ENCODE peak calls at places on chromosomes 6 and 20, in nine cellular contexts. B is fibroblast of mammary gland, V is nephron progenitor cell, D is HL-60, A is fibroblast of pulmonary artery, U is left ventricle myocardium inferior, N is bronchial epithelial cell, O is cardiac muscle cell, E is A549. X is an unnamed sample.
A peak's percentile ranks its signal among the peaks of the same experiment; 100 is the strongest.

GRCh38 chr6:30508890-30509736 is 19.8 kb downstream of the HLA-E start:
- DNase-seq in B (no peak), E (no peak), U (no peak), D (peak; percentile 60), N (peak; percentile 48), O (peak; percentile 76), A (peak; percentile 74), V (no peak), X (no peak)

GRCh38 chr6:73085362-73085975 is 139.8 kb downstream of the KHDC1L start:
- DNase-seq in U (no peak), O (peak; percentile 9), V (peak; percentile 41), B (no peak), A (no peak), E (no peak), D (no peak), N (no peak), X (no peak)

GRCh38 chr6:80223743-80224212 is 117.3 kb downstream of the BCKDHB start:
- DNase-seq in U (no peak), A (peak; percentile 39), N (no peak), D (no peak), B (peak; percentile 98), E (no peak), O (peak; percentile 55), V (no peak), X (no peak)

GRCh38 chr20:46375771-46376170 is 30.6 kb downstream of the ELMO2 start:
- DNase-seq in B (peak; percentile 46), N (peak; percentile 67), V (no peak), U (no peak), D (no peak), E (no peak), O (peak; percentile 69), A (peak; percentile 71), X (no peak)

GRCh38 chr6:131116755-131117360 is 18.4 kb upstream of the AKAP7 start:
- DNase-seq in D (peak; percentile 16), O (peak; percentile 78), A (peak; percentile 80), V (no peak), U (no peak), E (peak; percentile 29), B (peak; percentile 68), N (peak; percentile 53), X (no peak)

GRCh38 chr6:84685983-84686584 is 78.3 kb downstream of the TBX18 start:
- DNase-seq in O (no peak), N (peak; percentile 8), E (peak; percentile 2), B (peak; percentile 36), V (no peak), U (no peak), D (peak; percentile 40), A (no peak), X (no peak)

GRCh38 chr20:31595654-31596411 is 9.3 kb upstream of the ID1 start:
- DNase-seq in E (peak; percentile 74), U (peak; percentile 89), D (no peak), V (peak; percentile 60), A (peak; percentile 97), O (peak; percentile 97), B (peak; percentile 98), N (no peak), X (no peak)

GRCh38 chr6:143575440-143575839 is 63.9 kb upstream of the FUCA2 start:
- DNase-seq in N (peak; percentile 81), A (peak; percentile 93), V (peak; percentile 55), D (peak; percentile 70), B (peak; percentile 91), O (peak; percentile 90), U (no peak), E (peak; percentile 73), X (peak; percentile 53)

GRCh38 chr20:63860325-63861051 is 810 bp upstream of the ABHD16B start:
- DNase-seq in E (no peak), A (no peak), O (no peak), U (no peak), D (peak; percentile 88), N (no peak), B (no peak), V (no peak), X (peak; percentile 80)

GRCh38 chr20:63859166-63859699 is 2.1 kb upstream of the ABHD16B start:
- DNase-seq in O (no peak), A (no peak), V (no peak), N (no peak), D (no peak), U (no peak), E (no peak), B (no peak), X (no peak)

GRCh38 chr20:63857751-63858392 is 3.4 kb upstream of the ABHD16B start:
- DNase-seq in D (no peak), A (peak; percentile 48), E (no peak), B (peak; percentile 50), V (peak; percentile 50), O (peak; percentile 43), N (no peak), U (peak; percentile 55), X (no peak)

GRCh38 chr20:63856111-63856511 is 5.2 kb upstream of the ABHD16B start:
- DNase-seq in B (no peak), U (no peak), D (no peak), A (no peak), V (peak; percentile 48), O (no peak), E (no peak), N (no peak), X (no peak)

DNA sequence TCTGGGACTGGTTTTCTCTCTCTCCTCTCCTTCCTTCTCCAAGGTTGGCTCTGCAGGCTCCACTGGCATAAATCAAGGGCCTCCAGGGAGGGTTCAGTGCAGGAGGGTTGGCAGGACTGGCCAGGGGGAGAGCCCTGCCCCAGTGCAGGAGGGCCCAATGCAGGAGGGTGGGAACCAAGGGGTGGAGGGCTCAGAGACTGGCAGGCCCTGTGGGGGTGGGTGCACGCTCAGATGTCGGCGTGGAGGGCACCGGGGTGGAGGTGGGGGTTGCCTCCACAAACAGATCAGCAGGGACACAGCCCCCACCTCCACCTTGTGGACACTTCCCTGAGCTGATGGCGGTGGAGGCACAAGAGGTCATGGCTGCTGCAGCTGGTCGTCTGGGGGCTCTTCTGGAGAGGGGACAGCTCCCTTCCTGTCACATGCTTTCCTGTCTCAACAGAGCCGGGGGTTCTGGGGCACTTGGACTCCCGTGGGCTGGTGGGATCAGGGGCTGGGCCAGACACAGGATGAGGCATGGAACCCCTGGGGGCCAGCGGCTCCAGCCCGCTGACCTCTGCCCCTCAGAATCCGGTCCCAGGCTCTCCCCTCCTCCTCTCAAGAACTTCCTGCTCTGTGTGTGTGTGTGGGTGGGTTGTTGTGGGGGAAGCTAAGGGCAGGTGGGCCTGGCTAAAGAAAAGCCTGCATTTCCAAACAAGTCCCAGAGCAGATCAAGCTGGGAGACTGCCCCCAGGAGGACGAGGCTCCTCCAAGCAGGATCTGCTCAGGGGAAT is 2.7 kb upstream of the ABHD16B start:
- DNase-seq in U (peak; percentile 63), A (peak; percentile 83), E (no peak), D (no peak), O (peak; percentile 79), V (peak; percentile 67), B (peak; percentile 64), N (no peak), X (no peak)
- TF ChIP-seq CTCF in U (peak; percentile 54), A (peak; percentile 62), E (no peak), D (no peak), O (peak; percentile 54), V (no peak), B (peak; percentile 44), N (peak; percentile 23), X (no peak)

DNA sequence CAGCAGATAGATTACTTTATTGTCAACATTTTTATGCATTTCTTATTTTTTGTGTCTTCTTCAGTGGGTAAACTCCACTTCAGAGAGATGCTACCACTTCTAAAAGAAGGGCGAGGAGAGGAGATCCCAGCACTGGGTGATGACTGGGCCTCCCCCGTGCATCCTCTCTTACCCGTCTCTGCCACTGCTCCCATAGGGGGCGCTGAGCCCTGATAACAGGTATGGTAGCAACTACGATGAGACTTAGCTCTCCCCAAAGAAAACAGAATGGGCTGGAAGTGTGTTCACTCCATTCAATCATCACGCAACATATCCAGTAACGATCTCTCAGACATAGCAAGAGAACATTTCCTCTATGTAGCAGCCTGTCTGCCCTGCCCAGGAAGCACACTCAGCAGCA is 533.3 kb upstream of the CDH4 start:
- DNase-seq in U (no peak), E (no peak), N (peak; percentile 1), A (no peak), D (no peak), O (no peak), B (no peak), V (peak; percentile 18), X (no peak)
- TF ChIP-seq CTCF in U (no peak), E (no peak), N (no peak), A (no peak), D (no peak), O (no peak), B (no peak), V (peak; percentile 24), X (no peak)

GRCh38 chr20:59743767-59744485 is 139.6 kb downstream of the PHACTR3 start:
- DNase-seq in O (no peak), N (no peak), E (no peak), V (no peak), D (no peak), U (no peak), A (no peak), B (no peak), X (no peak)
- TF ChIP-seq CTCF in O (no peak), N (no peak), E (no peak), V (no peak), D (no peak), U (no peak), A (no peak), B (no peak), X (no peak)

GRCh38 chr20:25247666-25248500 is at the start of gene PYGB:
- DNase-seq in V (peak; percentile 81), E (peak; percentile 94), N (peak; percentile 66), U (peak; percentile 78), O (peak; percentile 89), A (peak; percentile 84), D (peak; percentile 87), B (peak; percentile 76), X (peak; percentile 75)

GRCh38 chr20:25246182-25246943 is 1.5 kb upstream of the PYGB start:
- DNase-seq in O (no peak), D (no peak), E (no peak), A (no peak), B (peak; percentile 73), N (no peak), V (no peak), U (no peak), X (no peak)

GRCh38 chr20:25248501-25249172 is 752 bp downstream of the PYGB start:
- DNase-seq in A (peak; percentile 53), U (peak; percentile 39), N (no peak), V (peak; percentile 58), D (peak; percentile 10), O (peak; percentile 61), B (peak; percentile 33), E (peak; percentile 50), X (no peak)

GRCh38 chr20:25245461-25245860 is 2.4 kb upstream of the PYGB start:
- DNase-seq in V (no peak), B (no peak), N (no peak), O (no peak), U (no peak), A (no peak), D (no peak), E (no peak), X (no peak)

DNA sequence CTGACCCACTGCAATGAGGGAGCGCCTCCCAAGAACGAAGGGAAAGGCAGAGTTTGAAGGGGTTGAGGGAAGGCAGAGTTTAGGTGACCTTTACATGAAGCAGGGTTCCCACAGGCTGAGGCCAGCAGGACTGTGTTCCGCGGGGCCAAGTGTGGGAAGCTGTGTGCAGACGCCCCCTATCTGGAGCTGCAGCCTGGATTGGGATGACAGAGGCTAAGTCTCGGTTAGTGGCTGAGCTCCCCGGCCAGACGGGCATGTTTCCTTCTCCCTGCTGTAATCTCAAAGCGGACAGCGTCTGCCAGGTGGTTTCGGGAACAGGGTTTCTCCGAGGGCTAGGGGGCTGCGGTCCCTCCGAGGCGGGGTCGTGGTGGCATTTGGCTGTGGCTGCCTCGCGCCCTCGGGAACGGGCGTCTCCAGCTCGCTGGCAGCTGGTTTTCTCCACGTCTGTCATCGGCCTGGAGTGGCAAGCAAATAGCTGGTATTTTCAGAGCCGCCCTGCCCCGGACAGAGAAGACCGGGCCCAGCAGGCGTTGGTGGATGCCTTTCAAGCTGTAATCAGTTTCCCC is 702 bp upstream of the PYGB start:
- DNase-seq in D (peak; percentile 31), E (peak; percentile 87), O (peak; percentile 68), V (peak; percentile 52), U (peak; percentile 75), N (peak; percentile 64), B (peak; percentile 69), A (peak; percentile 58), X (no peak)
- TF ChIP-seq CTCF in D (peak; percentile 5), E (peak; percentile 73), O (peak; percentile 60), V (no peak), U (peak; percentile 71), N (peak; percentile 79), B (peak; percentile 42), A (peak; percentile 59), X (no peak)

X was measured in CD14-positive monocyte.